ENCODE peak calls at places on chromosomes 12 and 14, in five cellular contexts. Y is K562, Q is HepG2, I is GM12878, D is H1. W is an unnamed sample.

GRCh38 chr12:106415134-106415533 is 57.6 kb downstream of the POLR3B start:
- DNase-seq in I (no peak), Q (no peak), Y (no peak), D (no peak), W (no peak)

GRCh38 chr12:106585862-106586534 is 3.2 kb downstream of the RFX4 start:
- DNase-seq in I (no peak), Q (no peak), Y (no peak), D (no peak), W (no peak)

GRCh38 chr14:21940887-21941855 is 267.6 kb upstream of the OR4E1 start:
- DNase-seq in Q (peak), D (no peak), I (no peak), Y (peak), W (peak)

GRCh38 chr12:6936642-6937480 is 6.8 kb upstream of the RNU7-1 start:
- DNase-seq in Q (no peak), Y (no peak), D (no peak), I (no peak), W (no peak)

GRCh38 chr14:53458368-53458814 is 305.3 kb upstream of the DDHD1 start:
- DNase-seq in Y (no peak), I (no peak), D (no peak), Q (peak), W (peak)

GRCh38 chr12:14695685-14696084 is 714 bp downstream of the GUCY2C start:
- DNase-seq in D (no peak), Y (no peak), I (no peak), Q (no peak), W (no peak)

GRCh38 chr12:22670762-22671161 is 45.8 kb downstream of the ETNK1 start:
- DNase-seq in I (no peak), Y (no peak), D (no peak), Q (no peak), W (no peak)

GRCh38 chr12:68932701-68933563 is at the start of gene CPM:
- DNase-seq in Q (no peak), Y (peak), D (no peak), I (no peak), W (no peak)

GRCh38 chr12:8035440-8036010 is 3.0 kb downstream of the FOXJ2 start:
- DNase-seq in Q (no peak), I (no peak), D (no peak), Y (no peak), W (no peak)

GRCh38 chr12:10392394-10392930 is 2.6 kb upstream of the KLRK1 start:
- DNase-seq in Q (no peak), D (no peak), I (peak), Y (peak), W (peak)

GRCh38 chr14:105146976-105147700 is 21.4 kb downstream of the JAG2 start:
- DNase-seq in Y (no peak), D (no peak), Q (no peak), I (no peak), W (no peak)

GRCh38 chr14:42299692-42300091 is 693.0 kb downstream of the LRFN5 start:
- DNase-seq in I (peak), Y (no peak), Q (no peak), D (no peak), W (no peak)

GRCh38 chr14:49933704-49934103 is 40.8 kb downstream of the ARF6 start:
- DNase-seq in Q (no peak), Y (no peak), I (no peak), D (no peak), W (no peak)

GRCh38 chr14:49173765-49174373 is 412.3 kb downstream of the RPS29 start:
- DNase-seq in Y (peak), D (peak), Q (peak), I (peak), W (peak)

GRCh38 chr14:23009483-23009938 is 432 bp downstream of the C14orf93 start:
- DNase-seq in D (no peak), I (no peak), Y (no peak), Q (no peak), W (no peak)

GRCh38 chr14:30928462-30928861 is 54.1 kb downstream of the COCH start:
- DNase-seq in D (no peak), I (no peak), Y (no peak), Q (no peak), W (no peak)

GRCh38 chr14:50812180-50812579 is 18.8 kb downstream of the NIN start:
- DNase-seq in Q (no peak), D (no peak), I (no peak), Y (no peak), W (no peak)

GRCh38 chr12:121590476-121591143 is 9.8 kb upstream of the KDM2B start:
- DNase-seq in Q (peak), Y (no peak), I (peak), D (no peak), W (no peak)

GRCh38 chr12:122182887-122183587 is at the start of gene LRRC43:
- DNase-seq in Y (no peak), I (no peak), D (no peak), Q (no peak), W (no peak)

GRCh38 chr12:29611906-29612305 is 114.4 kb upstream of the OVCH1 start:
- DNase-seq in I (no peak), D (no peak), Y (no peak), Q (no peak), W (no peak)

GRCh38 chr14:98956616-98957015 is 315.4 kb downstream of the BCL11B start:
- DNase-seq in Y (no peak), I (no peak), D (no peak), Q (no peak), W (no peak)

GRCh38 chr14:101333335-101334280 is 227.7 kb upstream of the DIO3 start:
- DNase-seq in Q (no peak), D (no peak), I (no peak), Y (no peak), W (no peak)

GRCh38 chr12:46382425-46382973 is 9.9 kb upstream of the SLC38A2 start:
- DNase-seq in Q (no peak), D (no peak), Y (no peak), I (no peak), W (no peak)

GRCh38 chr12:6766651-6767300 is 613 bp downstream of the PTMS start:
- DNase-seq in Q (peak), I (no peak), D (no peak), Y (peak), W (no peak)

GRCh38 chr14:94345344-94346072 is 22.4 kb upstream of the SERPINA6 start:
- DNase-seq in Q (peak), Y (no peak), I (no peak), D (no peak), W (peak)

GRCh38 chr12:128817115-128818015 is 6.4 kb downstream of the SLC15A4 start:
- DNase-seq in I (peak), Y (no peak), Q (no peak), D (no peak), W (no peak)

GRCh38 chr14:91202234-91202974 is 42.1 kb downstream of the GPR68 start:
- DNase-seq in I (no peak), Q (no peak), D (no peak), Y (peak), W (no peak)

GRCh38 chr14:68709007-68709406 is 83.9 kb downstream of the ZFP36L1 start:
- DNase-seq in Q (no peak), I (no peak), D (no peak), Y (no peak), W (no peak)

GRCh38 chr12:127516467-127516866 is 750.5 kb upstream of the TMEM132C start:
- DNase-seq in I (no peak), Q (no peak), Y (no peak), D (no peak), W (no peak)

GRCh38 chr12:127060310-127060847 is 1206.6 kb upstream of the TMEM132C start:
- DNase-seq in Y (peak), D (no peak), I (no peak), Q (no peak), W (peak)

GRCh38 chr12:100688451-100688864 is 106.1 kb upstream of the ANO4 start:
- DNase-seq in I (no peak), D (no peak), Y (no peak), Q (no peak), W (no peak)

GRCh38 chr12:26770239-26771070 is 62.5 kb downstream of the ITPR2 start:
- DNase-seq in Q (peak), D (no peak), Y (no peak), I (no peak), W (no peak)

GRCh38 chr12:85765443-85765842 is 70.8 kb downstream of the RASSF9 start:
- DNase-seq in D (no peak), I (no peak), Y (no peak), Q (peak), W (no peak)

GRCh38 chr12:2152134-2152533 is 99.3 kb downstream of the CACNA1C start:
- DNase-seq in D (no peak), Q (no peak), Y (no peak), I (peak), W (no peak)

GRCh38 chr12:9163392-9163791 is 44.8 kb downstream of the PZP start:
- DNase-seq in D (no peak), Q (peak), Y (no peak), I (no peak), W (no peak)

GRCh38 chr12:117508468-117508867 is 147.0 kb upstream of the NOS1 start:
- DNase-seq in D (no peak), Y (no peak), Q (no peak), I (no peak), W (no peak)

GRCh38 chr12:92597997-92598396 is 104.8 kb upstream of the PLEKHG7 start:
- DNase-seq in D (no peak), Q (no peak), Y (no peak), I (no peak), W (no peak)

GRCh38 chr12:92596388-92596787 is 106.4 kb upstream of the PLEKHG7 start:
- DNase-seq in D (no peak), Y (no peak), I (no peak), Q (no peak), W (no peak)

GRCh38 chr12:92597118-92597517 is 105.7 kb upstream of the PLEKHG7 start:
- DNase-seq in I (no peak), Q (no peak), Y (no peak), D (no peak), W (no peak)

GRCh38 chr12:92595663-92596062 is 107.1 kb upstream of the PLEKHG7 start:
- DNase-seq in Q (no peak), I (no peak), Y (no peak), D (no peak), W (no peak)

GRCh38 chr12:92593734-92594402 is 108.9 kb upstream of the PLEKHG7 start:
- DNase-seq in D (no peak), Q (peak), I (peak), Y (no peak), W (no peak)
- TF ChIP-seq POLR2AphosphoS5 in D (no peak), Q (no peak), I (peak), Y (no peak), W (no peak)

DNA sequence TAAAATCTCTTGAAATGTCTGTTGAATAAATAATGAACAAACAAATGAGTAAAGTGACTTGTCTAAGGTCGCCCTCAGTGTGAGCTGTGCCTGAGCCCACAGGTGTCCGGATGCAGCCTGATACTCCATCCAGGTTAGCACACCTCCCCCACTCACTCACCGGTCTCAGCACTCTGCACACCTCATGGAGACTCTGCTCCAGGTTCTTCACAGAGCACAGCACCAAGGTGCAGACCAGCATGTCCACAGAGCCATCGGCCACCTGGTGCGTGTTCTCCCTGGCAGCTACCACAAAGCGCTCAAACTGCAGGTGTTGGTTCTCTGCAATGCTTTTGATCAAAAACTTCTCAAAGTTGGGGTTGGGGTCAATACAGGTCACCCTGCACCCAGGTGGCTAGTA is 4.1 kb upstream of the KRT7 start:
- DNase-seq in Y (no peak), D (no peak), Q (no peak), I (no peak), W (no peak)
- TF ChIP-seq SRF in Y (no peak), D (no peak), Q (no peak), I (no peak), W (no peak)

GRCh38 chr12:75596406-75596805 is 85.0 kb upstream of the KRR1 start:
- DNase-seq in D (no peak), Q (peak), I (no peak), Y (no peak), W (no peak)
- TF ChIP-seq POLR2AphosphoS5 in D (no peak), Q (no peak), I (no peak), Y (no peak), W (no peak)

GRCh38 chr12:24931666-24932405 is 17.1 kb downstream of the BCAT1 start:
- DNase-seq in Q (no peak), D (no peak), I (peak), Y (no peak), W (no peak)
- TF ChIP-seq SRF in Q (no peak), D (no peak), I (no peak), Y (no peak), W (no peak)

GRCh38 chr14:59278111-59278510 is 89.6 kb downstream of the DAAM1 start:
- DNase-seq in I (no peak), D (no peak), Y (peak), Q (peak), W (peak)
- TF ChIP-seq POLR2AphosphoS5 in I (no peak), D (no peak), Y (no peak), Q (no peak), W (no peak)

GRCh38 chr14:52033131-52033642 is 35.7 kb downstream of the NID2 start:
- DNase-seq in I (no peak), Q (no peak), Y (no peak), D (no peak), W (no peak)
- TF ChIP-seq SRF in I (no peak), Q (no peak), Y (no peak), D (no peak), W (no peak)

GRCh38 chr12:110581951-110582285 is 1.2 kb downstream of the PPTC7 start:
- DNase-seq in D (no peak), Y (no peak), I (no peak), Q (no peak), W (no peak)
- TF ChIP-seq POLR2AphosphoS5 in D (no peak), Y (no peak), I (no peak), Q (no peak), W (no peak)

GRCh38 chr12:104374806-104375205 is 71.3 kb downstream of the EID3 start:
- DNase-seq in I (no peak), Y (no peak), Q (no peak), D (no peak), W (no peak)
- TF ChIP-seq SRF in I (no peak), Y (no peak), Q (no peak), D (no peak), W (no peak)

DNA sequence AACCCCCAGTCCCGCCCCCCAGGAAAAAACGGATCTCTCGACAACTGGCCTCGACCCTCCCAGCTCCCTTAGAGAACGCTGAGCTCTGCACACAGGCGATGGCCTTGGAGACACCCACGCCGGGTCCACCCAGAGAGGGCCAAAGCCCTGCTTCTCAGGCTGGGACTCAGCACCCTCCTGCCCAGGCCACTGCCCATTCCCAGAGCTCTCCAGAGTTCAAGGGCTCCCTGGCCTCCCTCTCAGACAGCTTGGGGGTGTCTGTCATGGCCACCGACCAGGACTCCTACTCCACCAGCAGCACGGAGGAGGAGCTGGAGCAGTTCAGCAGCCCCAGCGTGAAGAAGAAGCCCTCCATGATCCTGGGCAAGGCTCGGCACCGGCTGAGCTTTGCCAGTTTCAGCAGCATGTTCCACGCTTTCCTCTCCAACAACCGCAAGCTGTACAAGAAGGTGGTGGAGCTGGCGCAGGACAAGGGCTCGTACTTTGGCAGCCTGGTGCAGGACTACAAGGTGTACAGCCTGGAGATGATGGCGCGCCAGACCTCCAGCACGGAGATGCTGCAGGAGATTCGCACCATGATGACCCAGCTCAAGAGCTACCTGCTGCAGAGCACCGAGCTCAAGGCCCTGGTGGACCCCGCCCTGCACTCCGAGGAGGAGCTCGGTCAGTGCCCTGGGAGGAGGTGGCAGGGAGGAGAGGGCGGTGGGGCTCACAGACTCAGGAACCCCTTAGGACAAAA is 95.8 kb downstream of the LGMN start:
- DNase-seq in Y (no peak), I (no peak), D (no peak), Q (no peak), W (no peak)
- TF ChIP-seq POLR2AphosphoS5 in Y (no peak), I (no peak), D (no peak), Q (no peak), W (no peak)

DNA sequence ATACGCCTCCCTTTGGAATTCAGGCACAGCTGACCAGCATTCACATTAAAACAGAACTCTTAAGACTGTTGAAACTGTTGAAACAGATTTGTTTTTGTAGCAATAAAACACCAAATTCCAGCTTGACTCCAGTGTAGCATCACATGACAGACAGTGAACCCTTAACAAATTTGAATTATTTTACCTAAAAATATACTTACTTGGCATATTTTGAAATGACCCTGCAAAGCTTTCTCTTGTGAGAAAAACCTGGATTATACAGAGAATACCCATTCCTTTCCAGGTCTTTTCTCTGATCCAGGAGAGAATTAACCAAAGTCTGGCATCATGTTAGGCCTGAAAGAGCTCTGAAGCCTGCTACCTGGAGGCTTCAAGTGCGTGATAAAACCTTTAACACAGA is 410.3 kb downstream of the FOXG1 start:
- DNase-seq in Y (no peak), Q (no peak), D (no peak), I (no peak), W (no peak)
- TF ChIP-seq SRF in Y (no peak), Q (no peak), D (no peak), I (no peak), W (no peak)